ENCODE peak calls at places on chromosomes 7 and 10, in nine cellular contexts. One of them, this sample, is unnamed.
A peak's percentile ranks its signal among the peaks of the same experiment; 100 is the strongest.

GRCh38 chr10:43931308-43931930 is 282.7 kb upstream of the ZNF32 start:
- DNase-seq in HCT116: no peak
- DNase-seq in A549: no peak
- DNase-seq in Panc1: no peak
- DNase-seq in GM23338: no peak
- DNase-seq in SK-N-SH: no peak
- DNase-seq in K562: no peak
- DNase-seq in GM12878: no peak
- DNase-seq in HL-60: no peak
- DNase-seq in this sample: no peak

GRCh38 chr10:75395171-75395954 is 6.2 kb downstream of the ZNF503 start:
- DNase-seq in HCT116: no peak
- DNase-seq in A549: peak; percentile 29
- DNase-seq in Panc1: no peak
- DNase-seq in GM23338: peak; percentile 76
- DNase-seq in SK-N-SH: peak; percentile 57
- DNase-seq in K562: peak; percentile 88
- DNase-seq in GM12878: no peak
- DNase-seq in HL-60: peak; percentile 20
- DNase-seq in this sample: no peak

GRCh38 chr10:113287592-113287991 is 265.3 kb upstream of the HABP2 start:
- DNase-seq in HCT116: no peak
- DNase-seq in A549: no peak
- DNase-seq in Panc1: no peak
- DNase-seq in GM23338: no peak
- DNase-seq in SK-N-SH: no peak
- DNase-seq in K562: no peak
- DNase-seq in GM12878: no peak
- DNase-seq in HL-60: no peak
- DNase-seq in this sample: no peak

GRCh38 chr10:71769279-71769823 is 4.0 kb downstream of the VSIR start:
- DNase-seq in HCT116: no peak
- DNase-seq in A549: no peak
- DNase-seq in Panc1: no peak
- DNase-seq in GM23338: peak; percentile 28
- DNase-seq in SK-N-SH: no peak
- DNase-seq in K562: no peak
- DNase-seq in GM12878: peak; percentile 80
- DNase-seq in HL-60: no peak
- DNase-seq in this sample: no peak

GRCh38 chr7:83579740-83580139 is 69.2 kb downstream of the SEMA3E start:
- DNase-seq in HCT116: no peak
- DNase-seq in A549: no peak
- DNase-seq in Panc1: no peak
- DNase-seq in GM23338: no peak
- DNase-seq in SK-N-SH: no peak
- DNase-seq in K562: no peak
- DNase-seq in GM12878: no peak
- DNase-seq in HL-60: no peak
- DNase-seq in this sample: no peak

GRCh38 chr7:25303380-25304321 is 75.4 kb upstream of the NPVF start:
- DNase-seq in HCT116: no peak
- DNase-seq in A549: no peak
- DNase-seq in Panc1: no peak
- DNase-seq in GM23338: peak; percentile 93
- DNase-seq in SK-N-SH: no peak
- DNase-seq in K562: no peak
- DNase-seq in GM12878: no peak
- DNase-seq in HL-60: no peak
- DNase-seq in this sample: no peak

GRCh38 chr7:7979556-7979955 is 11.0 kb downstream of the GLCCI1 start:
- DNase-seq in HCT116: no peak
- DNase-seq in A549: no peak
- DNase-seq in Panc1: no peak
- DNase-seq in GM23338: no peak
- DNase-seq in SK-N-SH: no peak
- DNase-seq in K562: no peak
- DNase-seq in GM12878: no peak
- DNase-seq in HL-60: peak; percentile 43
- DNase-seq in this sample: no peak

GRCh38 chr10:43731486-43731885 is 82.8 kb upstream of the ZNF32 start:
- DNase-seq in HCT116: no peak
- DNase-seq in A549: no peak
- DNase-seq in Panc1: no peak
- DNase-seq in GM23338: no peak
- DNase-seq in SK-N-SH: no peak
- DNase-seq in K562: no peak
- DNase-seq in GM12878: no peak
- DNase-seq in HL-60: no peak
- DNase-seq in this sample: no peak

GRCh38 chr7:153190452-153190851 is 430.9 kb downstream of the ACTR3B start:
- DNase-seq in HCT116: peak; percentile 23
- DNase-seq in A549: peak; percentile 45
- DNase-seq in Panc1: no peak
- DNase-seq in GM23338: peak; percentile 70
- DNase-seq in SK-N-SH: peak; percentile 58
- DNase-seq in K562: peak; percentile 83
- DNase-seq in GM12878: no peak
- DNase-seq in HL-60: peak; percentile 2
- DNase-seq in this sample: no peak

GRCh38 chr7:44147026-44147881 is 6.1 kb upstream of the MYL7 start:
- DNase-seq in HCT116: no peak
- DNase-seq in A549: no peak
- DNase-seq in Panc1: no peak
- DNase-seq in GM23338: peak; percentile 48
- DNase-seq in SK-N-SH: peak; percentile 55
- DNase-seq in K562: peak; percentile 91
- DNase-seq in GM12878: no peak
- DNase-seq in HL-60: no peak
- DNase-seq in this sample: no peak

GRCh38 chr7:82694020-82694419 is 250.4 kb upstream of the CACNA2D1 start:
- DNase-seq in HCT116: no peak
- DNase-seq in A549: no peak
- DNase-seq in Panc1: no peak
- DNase-seq in GM23338: peak; percentile 31
- DNase-seq in SK-N-SH: peak; percentile 20
- DNase-seq in K562: no peak
- DNase-seq in GM12878: no peak
- DNase-seq in HL-60: no peak
- DNase-seq in this sample: no peak

DNA sequence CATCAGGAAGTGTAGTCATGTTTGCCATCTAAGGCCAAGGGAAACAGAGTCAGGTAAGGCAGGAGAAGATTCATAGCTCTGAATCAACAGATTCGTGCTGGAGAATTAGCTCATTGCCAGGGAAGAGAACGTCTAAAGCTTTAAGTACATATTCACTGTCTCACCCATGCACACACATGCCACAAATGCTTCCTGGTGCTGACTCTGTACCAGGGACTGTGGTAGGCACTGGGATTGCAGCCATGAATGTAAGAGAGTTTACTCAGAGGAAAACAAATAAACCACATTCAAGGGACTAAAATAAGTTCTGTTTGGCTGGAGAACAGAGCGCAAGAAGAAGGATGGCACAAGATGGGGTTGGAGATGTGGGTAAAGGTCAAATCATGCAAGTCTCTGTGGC is 89.8 kb upstream of the HPS1 start:
- DNase-seq in HCT116: no peak
- DNase-seq in A549: peak; percentile 64
- DNase-seq in Panc1: peak; percentile 4
- DNase-seq in GM23338: peak; percentile 5
- DNase-seq in SK-N-SH: no peak
- DNase-seq in K562: no peak
- DNase-seq in GM12878: no peak
- DNase-seq in HL-60: no peak
- DNase-seq in this sample: peak; percentile 7
- TF ChIP-seq REST in HCT116: no peak
- TF ChIP-seq REST in A549: no peak
- TF ChIP-seq REST in Panc1: no peak
- TF ChIP-seq REST in GM23338: no peak
- TF ChIP-seq REST in SK-N-SH: no peak
- TF ChIP-seq REST in K562: no peak
- TF ChIP-seq REST in GM12878: no peak
- TF ChIP-seq REST in HL-60: no peak
- TF ChIP-seq REST in this sample: no peak

GRCh38 chr7:129144834-129145668 is 544 bp downstream of the TSPAN33 start:
- DNase-seq in HCT116: no peak
- DNase-seq in A549: no peak
- DNase-seq in Panc1: no peak
- DNase-seq in GM23338: peak; percentile 43
- DNase-seq in SK-N-SH: no peak
- DNase-seq in K562: no peak
- DNase-seq in GM12878: no peak
- DNase-seq in HL-60: no peak
- DNase-seq in this sample: no peak
- TF ChIP-seq REST in HCT116: no peak
- TF ChIP-seq REST in A549: no peak
- TF ChIP-seq REST in Panc1: no peak
- TF ChIP-seq REST in GM23338: no peak
- TF ChIP-seq REST in SK-N-SH: no peak
- TF ChIP-seq REST in K562: no peak
- TF ChIP-seq REST in GM12878: no peak
- TF ChIP-seq REST in HL-60: no peak
- TF ChIP-seq REST in this sample: no peak

GRCh38 chr7:111728635-111728995 is 166.3 kb upstream of the IMMP2L start:
- DNase-seq in HCT116: no peak
- DNase-seq in A549: no peak
- DNase-seq in Panc1: no peak
- DNase-seq in GM23338: no peak
- DNase-seq in SK-N-SH: no peak
- DNase-seq in K562: no peak
- DNase-seq in GM12878: no peak
- DNase-seq in HL-60: no peak
- DNase-seq in this sample: no peak

GRCh38 chr7:111730476-111731300 is 168.4 kb upstream of the IMMP2L start:
- DNase-seq in HCT116: peak; percentile 39
- DNase-seq in A549: peak; percentile 73
- DNase-seq in Panc1: no peak
- DNase-seq in GM23338: peak; percentile 65
- DNase-seq in SK-N-SH: peak; percentile 71
- DNase-seq in K562: peak; percentile 75
- DNase-seq in GM12878: no peak
- DNase-seq in HL-60: peak; percentile 13
- DNase-seq in this sample: peak; percentile 24

GRCh38 chr7:111729483-111729882 is 167.2 kb upstream of the IMMP2L start:
- DNase-seq in HCT116: no peak
- DNase-seq in A549: no peak
- DNase-seq in Panc1: no peak
- DNase-seq in GM23338: peak; percentile 71
- DNase-seq in SK-N-SH: peak; percentile 37
- DNase-seq in K562: no peak
- DNase-seq in GM12878: no peak
- DNase-seq in HL-60: no peak
- DNase-seq in this sample: no peak

GRCh38 chr7:111732923-111733322 is 170.6 kb upstream of the IMMP2L start:
- DNase-seq in HCT116: no peak
- DNase-seq in A549: no peak
- DNase-seq in Panc1: no peak
- DNase-seq in GM23338: no peak
- DNase-seq in SK-N-SH: no peak
- DNase-seq in K562: no peak
- DNase-seq in GM12878: no peak
- DNase-seq in HL-60: no peak
- DNase-seq in this sample: no peak

DNA sequence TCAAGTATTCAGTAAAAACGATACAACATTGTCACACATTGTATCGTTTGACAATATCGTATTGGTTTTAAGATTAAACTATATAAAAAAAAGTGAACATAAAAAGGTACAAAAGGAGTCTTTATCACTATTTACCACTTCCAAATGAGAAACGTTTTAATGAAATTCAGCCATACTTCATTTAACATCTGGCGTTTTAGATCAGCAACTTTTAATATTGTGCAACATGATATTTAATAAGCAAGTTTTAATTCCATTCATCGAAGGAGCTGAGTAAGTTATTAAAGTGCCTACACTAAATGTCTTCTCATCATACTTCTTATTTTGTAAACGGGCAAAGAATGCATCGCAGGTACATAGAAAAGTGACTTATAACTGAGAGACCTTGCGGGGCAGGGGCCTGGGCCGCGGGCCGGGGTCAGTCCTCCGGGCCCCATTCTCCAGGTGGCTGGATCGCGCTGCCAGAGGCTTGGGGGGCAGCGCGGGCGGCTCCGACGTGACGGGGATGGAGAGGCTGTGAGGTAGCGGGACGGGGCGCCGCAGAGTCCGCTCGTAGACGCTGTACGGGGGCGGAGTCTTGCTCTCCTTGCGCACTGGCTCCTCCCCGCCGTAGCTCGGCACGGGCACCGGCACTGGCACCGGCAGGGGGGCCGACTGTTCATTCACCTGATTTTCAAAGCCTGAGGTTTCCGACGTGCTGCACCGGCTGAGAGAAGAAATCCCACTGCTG is 165.8 kb upstream of the IMMP2L start:
- DNase-seq in HCT116: no peak
- DNase-seq in A549: no peak
- DNase-seq in Panc1: no peak
- DNase-seq in GM23338: peak; percentile 65
- DNase-seq in SK-N-SH: no peak
- DNase-seq in K562: no peak
- DNase-seq in GM12878: no peak
- DNase-seq in HL-60: no peak
- DNase-seq in this sample: no peak
- TF ChIP-seq REST in HCT116: no peak
- TF ChIP-seq REST in A549: no peak
- TF ChIP-seq REST in Panc1: no peak
- TF ChIP-seq REST in GM23338: no peak
- TF ChIP-seq REST in SK-N-SH: no peak
- TF ChIP-seq REST in K562: no peak
- TF ChIP-seq REST in GM12878: no peak
- TF ChIP-seq REST in HL-60: no peak
- TF ChIP-seq REST in this sample: no peak

DNA sequence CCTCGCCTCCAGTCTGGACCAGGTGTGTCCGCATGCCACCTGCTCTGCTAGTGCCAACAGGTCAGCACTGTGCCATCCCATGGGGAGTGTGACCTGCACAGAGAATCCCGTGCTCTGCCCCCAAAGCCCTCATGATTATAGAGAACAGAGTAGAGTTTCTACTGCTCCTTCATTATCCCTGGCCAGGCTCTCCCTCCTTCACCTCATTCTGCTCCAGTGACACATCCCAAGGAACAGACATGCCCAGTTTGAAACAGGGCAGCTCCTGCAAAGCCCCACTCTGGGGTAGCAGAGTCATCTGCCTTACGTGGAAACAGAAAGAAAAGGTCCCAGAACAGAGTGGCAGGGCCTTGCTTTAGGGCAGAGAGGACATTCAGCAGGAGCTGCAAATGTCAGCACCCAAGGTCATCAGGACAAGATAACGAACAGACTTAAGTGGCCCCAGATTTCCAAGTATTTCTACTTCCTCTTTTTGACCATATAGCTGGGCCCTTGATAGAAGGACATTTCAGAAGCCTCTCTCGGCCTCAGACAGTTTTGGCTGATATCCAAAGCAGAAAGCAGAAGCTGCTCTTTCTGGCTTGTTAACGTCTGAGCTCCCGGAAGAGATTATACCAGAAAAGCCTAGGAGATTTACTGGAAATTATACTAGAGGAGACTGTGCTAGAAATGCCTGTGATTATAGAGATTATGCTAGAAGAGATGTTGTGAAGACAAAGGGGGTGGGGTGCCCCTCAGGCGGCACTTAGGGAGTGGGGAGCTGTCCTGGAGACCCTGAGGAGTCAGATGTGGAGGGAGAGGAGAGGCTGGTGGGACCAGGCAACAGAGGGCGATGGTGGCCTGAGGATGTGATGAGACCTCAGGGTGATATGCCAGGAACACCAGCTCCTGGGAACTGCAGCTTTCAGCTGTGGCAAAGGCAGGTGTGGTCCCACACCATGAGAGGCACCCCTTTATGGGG is 12.6 kb downstream of the TMEM176B start:
- DNase-seq in HCT116: no peak
- DNase-seq in A549: no peak
- DNase-seq in Panc1: no peak
- DNase-seq in GM23338: peak; percentile 33
- DNase-seq in SK-N-SH: peak; percentile 75
- DNase-seq in K562: peak; percentile 51
- DNase-seq in GM12878: peak; percentile 30
- DNase-seq in HL-60: peak; percentile 90
- DNase-seq in this sample: no peak
- TF ChIP-seq REST in HCT116: no peak
- TF ChIP-seq REST in A549: no peak
- TF ChIP-seq REST in Panc1: no peak
- TF ChIP-seq REST in GM23338: no peak
- TF ChIP-seq REST in SK-N-SH: no peak
- TF ChIP-seq REST in K562: peak; percentile 18
- TF ChIP-seq REST in GM12878: no peak
- TF ChIP-seq REST in HL-60: no peak
- TF ChIP-seq REST in this sample: no peak

This sample was measured in HepG2.